ENCODE peak calls at places on chromosomes 12 and 14, in nine cellular contexts. W, U, H, N, B, V, C, Q and D are unnamed samples.

GRCh38 chr14:44564908-44565307 is 57.8 kb upstream of the FSCB start:
- DNase-seq in W (no peak), U (no peak), H (no peak), N (no peak), B (no peak), V (no peak), C (no peak), Q (no peak), D (no peak)

GRCh38 chr12:131639270-131639940 is 71.5 kb upstream of the SFSWAP start:
- DNase-seq in W (no peak), U (no peak), H (no peak), N (no peak), B (no peak), V (no peak), C (peak; percentile 14), Q (no peak), D (no peak)

GRCh38 chr14:92982941-92983340 is 60.0 kb downstream of the CHGA start:
- DNase-seq in W (no peak), U (no peak), H (no peak), N (no peak), B (no peak), V (no peak), C (no peak), Q (no peak), D (no peak)

GRCh38 chr12:57816001-57816854 is 2.3 kb downstream of the AVIL start:
- DNase-seq in W (no peak), U (no peak), H (no peak), N (no peak), B (peak; percentile 42), V (no peak), C (no peak), Q (no peak), D (no peak)

GRCh38 chr12:76919388-76920181 is 40.8 kb upstream of the CSRP2 start:
- DNase-seq in W (no peak), U (no peak), H (no peak), N (no peak), B (no peak), V (no peak), C (no peak), Q (no peak), D (no peak)

GRCh38 chr12:93125126-93125525 is 196.0 kb upstream of the EEA1 start:
- DNase-seq in W (no peak), U (no peak), H (no peak), N (no peak), B (no peak), V (no peak), C (no peak), Q (no peak), D (no peak)

GRCh38 chr12:131264625-131265024 is 310.9 kb downstream of the ADGRD1 start:
- DNase-seq in W (no peak), U (no peak), H (no peak), N (no peak), B (no peak), V (no peak), C (no peak), Q (no peak), D (no peak)

GRCh38 chr14:35229495-35230089 is 62.6 kb upstream of the PSMA6 start:
- DNase-seq in W (no peak), U (no peak), H (no peak), N (no peak), B (no peak), V (no peak), C (no peak), Q (no peak), D (no peak)

GRCh38 chr12:104702565-104703139 is 245.9 kb downstream of the CHST11 start:
- DNase-seq in W (peak; percentile 57), U (no peak), H (no peak), N (no peak), B (peak; percentile 88), V (no peak), C (no peak), Q (no peak), D (no peak)

GRCh38 chr12:105355752-105356151 is 25.3 kb downstream of the C12orf75 start:
- DNase-seq in W (no peak), U (no peak), H (no peak), N (no peak), B (peak; percentile 71), V (peak; percentile 70), C (no peak), Q (no peak), D (no peak)

GRCh38 chr14:46574976-46575375 is 76.6 kb downstream of the RPL10L start:
- DNase-seq in W (no peak), U (no peak), H (no peak), N (no peak), B (no peak), V (no peak), C (no peak), Q (no peak), D (no peak)

GRCh38 chr12:27193854-27194544 is 50.1 kb upstream of the STK38L start:
- DNase-seq in W (peak; percentile 70), U (no peak), H (no peak), N (peak; percentile 30), B (peak; percentile 81), V (peak; percentile 74), C (no peak), Q (no peak), D (no peak)

GRCh38 chr12:120037851-120038250 is 48.8 kb downstream of the BICDL1 start:
- DNase-seq in W (no peak), U (no peak), H (no peak), N (no peak), B (peak; percentile 11), V (no peak), C (no peak), Q (no peak), D (no peak)

GRCh38 chr12:3622732-3623690 is 129.9 kb downstream of the CRACR2A start:
- DNase-seq in W (no peak), U (no peak), H (no peak), N (no peak), B (no peak), V (no peak), C (no peak), Q (no peak), D (no peak)

GRCh38 chr12:53065975-53066593 is 13.1 kb downstream of the SPRYD3 start:
- DNase-seq in W (peak; percentile 89), U (peak; percentile 54), H (no peak), N (peak; percentile 83), B (peak; percentile 93), V (peak; percentile 84), C (peak; percentile 80), Q (peak; percentile 79), D (peak; percentile 80)

GRCh38 chr14:92568621-92569479 is 55.3 kb downstream of the RIN3 start:
- DNase-seq in W (no peak), U (peak; percentile 62), H (no peak), N (no peak), B (no peak), V (no peak), C (no peak), Q (no peak), D (peak; percentile 79)

GRCh38 chr12:3004655-3005565 is 45.7 kb downstream of the TEAD4 start:
- DNase-seq in W (no peak), U (no peak), H (no peak), N (no peak), B (peak; percentile 53), V (no peak), C (no peak), Q (no peak), D (no peak)

DNA sequence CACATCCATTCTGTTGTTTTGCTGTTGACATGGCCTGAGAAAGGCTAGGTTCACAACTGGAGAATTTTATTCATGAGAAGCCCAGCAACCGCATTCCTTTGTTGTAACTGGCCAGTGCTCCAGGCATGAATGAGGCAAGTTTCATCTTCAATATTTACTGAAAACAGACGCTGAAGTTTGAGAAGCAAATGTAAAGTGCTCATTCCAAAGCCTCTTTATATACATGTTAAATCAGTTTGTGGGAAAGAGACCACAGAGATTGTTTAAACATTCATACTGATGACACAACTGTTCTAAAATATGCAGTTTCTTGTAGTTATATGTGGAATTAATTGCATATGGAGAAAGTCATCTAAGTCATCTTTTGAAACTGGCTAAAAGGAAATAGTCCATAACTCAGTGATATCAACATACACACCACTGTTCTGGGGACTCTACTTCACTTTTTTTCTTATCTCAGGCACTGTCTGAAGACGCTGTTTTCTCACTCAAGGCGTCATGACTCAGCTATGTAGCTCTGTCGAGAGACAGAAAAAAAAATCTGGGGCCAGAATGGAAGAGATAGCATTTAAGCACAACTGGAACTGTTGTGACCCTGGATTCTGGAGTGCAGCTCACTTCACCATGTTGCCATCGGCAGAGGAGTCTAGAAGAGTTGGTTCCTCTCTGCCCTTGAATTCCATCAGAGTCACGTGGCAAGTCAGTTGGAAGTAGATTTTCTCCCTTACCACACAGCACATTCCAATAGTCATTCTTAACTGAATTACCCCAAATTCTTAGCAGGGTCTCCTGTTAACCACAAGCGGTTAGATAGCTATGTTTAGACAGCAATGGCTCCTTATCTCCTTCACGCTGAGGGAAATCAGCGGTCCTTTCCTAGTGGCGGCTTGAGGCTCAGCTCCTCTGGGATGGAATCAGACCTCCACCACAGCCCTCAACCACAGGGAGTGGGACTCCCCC is 258.4 kb upstream of the HMGA2 start:
- DNase-seq in W (no peak), U (no peak), H (no peak), N (no peak), B (peak; percentile 91), V (peak; percentile 97), C (no peak), Q (no peak), D (no peak)
- TF ChIP-seq CTCF in W (no peak), U (no peak), H (no peak), N (no peak), B (no peak), V (peak; percentile 24), C (no peak), Q (no peak), D (no peak)

DNA sequence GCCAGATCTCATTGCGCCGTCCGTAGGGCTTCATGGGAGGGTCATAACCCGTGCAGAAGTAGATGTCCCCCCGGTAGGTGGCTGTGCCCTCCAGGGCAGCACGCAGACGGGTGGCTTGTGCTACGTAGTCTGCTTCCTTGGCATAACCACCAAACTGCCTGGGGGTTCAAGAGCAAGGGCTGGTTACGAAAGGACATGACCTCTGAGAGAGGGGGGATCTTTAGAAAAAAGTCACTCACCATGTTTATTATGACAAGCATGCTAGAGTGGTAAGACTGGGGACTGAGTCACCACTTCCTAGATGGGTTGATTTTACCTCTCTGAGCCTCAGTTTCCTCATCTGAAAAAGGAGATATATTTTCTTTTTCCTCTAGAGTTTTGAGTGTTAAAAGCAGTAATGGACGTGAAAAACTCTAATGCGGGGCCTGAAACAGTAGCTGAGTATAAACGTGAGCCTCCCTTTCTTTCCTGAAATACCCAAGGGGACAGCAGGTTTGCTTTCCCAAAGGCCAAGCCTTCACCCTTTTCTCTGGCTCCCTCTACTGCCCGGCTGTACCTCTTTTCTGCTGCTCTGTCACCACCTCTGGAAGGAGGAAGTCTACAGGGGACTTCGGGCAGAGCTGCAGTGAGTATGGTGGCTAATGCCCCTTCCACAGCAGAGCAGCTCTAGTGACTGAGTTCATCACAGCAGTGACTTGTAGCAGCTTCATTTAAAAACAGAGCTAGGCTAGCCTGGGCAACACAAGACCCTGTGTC is 23.5 kb upstream of the GPRC5D start:
- DNase-seq in W (peak; percentile 27), U (no peak), H (no peak), N (peak; percentile 63), B (peak; percentile 71), V (peak; percentile 74), C (peak; percentile 80), Q (no peak), D (no peak)
- TF ChIP-seq CTCF in W (no peak), U (no peak), H (peak; percentile 72), N (peak; percentile 21), B (peak; percentile 82), V (peak; percentile 84), C (peak; percentile 70), Q (no peak), D (no peak)

GRCh38 chr12:25591132-25591531 is 38.0 kb upstream of the LMNTD1 start:
- DNase-seq in W (no peak), U (no peak), H (no peak), N (no peak), B (no peak), V (peak; percentile 49), C (peak; percentile 70), Q (no peak), D (no peak)
- TF ChIP-seq CTCF in W (no peak), U (no peak), H (no peak), N (no peak), B (peak; percentile 11), V (peak; percentile 62), C (peak; percentile 61), Q (no peak), D (no peak)

GRCh38 chr12:96698521-96698920 is 208.5 kb upstream of the NEDD1 start:
- DNase-seq in W (no peak), U (no peak), H (no peak), N (no peak), B (no peak), V (peak; percentile 3), C (no peak), Q (no peak), D (no peak)
- TF ChIP-seq CTCF in W (no peak), U (no peak), H (peak; percentile 67), N (no peak), B (peak; percentile 7), V (peak; percentile 27), C (peak; percentile 42), Q (no peak), D (no peak)